ENCODE peak calls at places on chromosomes 3 and 15, in eight cellular contexts. W, P, D, L, F, B, T and Q are unnamed samples.

GRCh38 chr3:17157713-17158112 is 273.0 kb downstream of the PLCL2 start:
- DNase-seq in W (no peak), P (peak; percentile 32), D (no peak), L (no peak), F (no peak), B (no peak), T (no peak), Q (no peak)

GRCh38 chr15:45377630-45378148 is 655 bp downstream of the GATM start:
- DNase-seq in W (peak; percentile 60), P (peak; percentile 9), D (no peak), L (no peak), F (no peak), B (peak; percentile 6), T (no peak), Q (no peak)

GRCh38 chr3:36650271-36650671 is 114.1 kb downstream of the DCLK3 start:
- DNase-seq in W (no peak), P (peak; percentile 36), D (no peak), L (no peak), F (no peak), B (no peak), T (no peak), Q (no peak)

GRCh38 chr15:63466378-63467192 is 37.8 kb upstream of the USP3 start:
- DNase-seq in W (no peak), P (peak; percentile 79), D (peak; percentile 48), L (peak; percentile 30), F (peak; percentile 67), B (peak; percentile 69), T (no peak), Q (peak; percentile 74)

GRCh38 chr15:36880226-36880912 is 220.0 kb downstream of the MEIS2 start:
- DNase-seq in W (no peak), P (no peak), D (no peak), L (no peak), F (no peak), B (no peak), T (no peak), Q (no peak)

GRCh38 chr15:63440265-63440648 is 58.6 kb upstream of the CA12 start:
- DNase-seq in W (no peak), P (no peak), D (no peak), L (no peak), F (no peak), B (no peak), T (no peak), Q (no peak)

GRCh38 chr15:92693922-92694331 is 38.4 kb upstream of the FAM174B start:
- DNase-seq in W (peak; percentile 6), P (no peak), D (peak; percentile 74), L (no peak), F (no peak), B (peak; percentile 38), T (no peak), Q (peak; percentile 12)

GRCh38 chr3:49616491-49616941 is 57.6 kb upstream of the APEH start:
- DNase-seq in W (no peak), P (peak; percentile 43), D (no peak), L (no peak), F (no peak), B (no peak), T (no peak), Q (no peak)